ENCODE peak calls at places on chromosome 4, in six cellular contexts. One of them, this sample, is unnamed. For H3K9me3, the result is how much of the 10 kb centered on the place peaks cover.

GRCh38 chr4:185421366-185422124 is 4.2 kb downstream of the UFSP2 start:
- DNase-seq in NT2/D1: no peak
- DNase-seq in right cardiac atrium: no peak
- DNase-seq in T-helper 17 cell: no peak
- DNase-seq in transverse colon: no peak
- DNase-seq in H1: no peak
- DNase-seq in this sample: no peak

GRCh38 chr4:158850800-158851644 is 82.2 kb downstream of the FNIP2 start:
- DNase-seq in transverse colon: no peak
- DNase-seq in H1: no peak
- DNase-seq in T-helper 17 cell: no peak
- DNase-seq in right cardiac atrium: no peak
- DNase-seq in NT2/D1: no peak
- DNase-seq in this sample: no peak

GRCh38 chr4:80471701-80472100 is 136.2 kb downstream of the CFAP299 start:
- DNase-seq in H1: no peak
- DNase-seq in T-helper 17 cell: no peak
- DNase-seq in transverse colon: peak
- DNase-seq in NT2/D1: no peak
- DNase-seq in right cardiac atrium: no peak
- DNase-seq in this sample: no peak

GRCh38 chr4:15536552-15537499 is 67.1 kb downstream of the CC2D2A start:
- DNase-seq in H1: no peak
- DNase-seq in T-helper 17 cell: no peak
- DNase-seq in right cardiac atrium: no peak
- DNase-seq in NT2/D1: no peak
- DNase-seq in transverse colon: no peak
- DNase-seq in this sample: no peak

GRCh38 chr4:176302283-176303275 is 17.2 kb upstream of the SPCS3 start:
- DNase-seq in H1: no peak
- DNase-seq in T-helper 17 cell: no peak
- DNase-seq in right cardiac atrium: no peak
- DNase-seq in transverse colon: no peak
- DNase-seq in NT2/D1: no peak
- DNase-seq in this sample: no peak

GRCh38 chr4:85756938-85757337 is 282.0 kb downstream of the ARHGAP24 start:
- DNase-seq in right cardiac atrium: no peak
- DNase-seq in T-helper 17 cell: no peak
- DNase-seq in transverse colon: no peak
- DNase-seq in NT2/D1: no peak
- DNase-seq in H1: no peak
- DNase-seq in this sample: no peak

GRCh38 chr4:87506974-87507701 is 22.0 kb downstream of the SPARCL1 start:
- DNase-seq in H1: no peak
- DNase-seq in T-helper 17 cell: no peak
- DNase-seq in transverse colon: no peak
- DNase-seq in NT2/D1: no peak
- DNase-seq in right cardiac atrium: no peak
- DNase-seq in this sample: no peak

GRCh38 chr4:150722908-150723362 is 141.0 kb downstream of the MAB21L2 start:
- DNase-seq in NT2/D1: no peak
- DNase-seq in right cardiac atrium: peak
- DNase-seq in H1: no peak
- DNase-seq in transverse colon: peak
- DNase-seq in T-helper 17 cell: no peak
- DNase-seq in this sample: peak

GRCh38 chr4:40552536-40552935 is 77.1 kb downstream of the RBM47 start:
- DNase-seq in NT2/D1: no peak
- DNase-seq in H1: no peak
- DNase-seq in T-helper 17 cell: no peak
- DNase-seq in right cardiac atrium: no peak
- DNase-seq in transverse colon: no peak
- DNase-seq in this sample: no peak

GRCh38 chr4:120858776-120859175 is 63.8 kb downstream of the PRDM5 start:
- DNase-seq in NT2/D1: no peak
- DNase-seq in transverse colon: no peak
- DNase-seq in T-helper 17 cell: no peak
- DNase-seq in right cardiac atrium: no peak
- DNase-seq in H1: no peak
- DNase-seq in this sample: no peak

GRCh38 chr4:151015458-151016344 is 617 bp upstream of the LRBA start:
- DNase-seq in NT2/D1: peak
- DNase-seq in right cardiac atrium: peak
- DNase-seq in T-helper 17 cell: peak
- DNase-seq in transverse colon: peak
- DNase-seq in H1: peak
- DNase-seq in this sample: peak

GRCh38 chr4:52612341-52612740 is 46.8 kb downstream of the USP46 start:
- DNase-seq in NT2/D1: no peak
- DNase-seq in H1: no peak
- DNase-seq in T-helper 17 cell: no peak
- DNase-seq in right cardiac atrium: no peak
- DNase-seq in transverse colon: no peak
- DNase-seq in this sample: no peak

GRCh38 chr4:113637823-113638691 is 123.5 kb downstream of the CAMK2D start:
- DNase-seq in H1: no peak
- DNase-seq in T-helper 17 cell: no peak
- DNase-seq in NT2/D1: no peak
- DNase-seq in right cardiac atrium: no peak
- DNase-seq in transverse colon: no peak
- DNase-seq in this sample: no peak

GRCh38 chr4:75327804-75328512 is 186.2 kb downstream of the RCHY1 start:
- DNase-seq in H1: no peak
- DNase-seq in transverse colon: no peak
- DNase-seq in NT2/D1: no peak
- DNase-seq in right cardiac atrium: peak
- DNase-seq in T-helper 17 cell: no peak
- DNase-seq in this sample: no peak

GRCh38 chr4:38034986-38035882 is 75.0 kb downstream of the PTTG2 start:
- DNase-seq in transverse colon: no peak
- DNase-seq in H1: no peak
- DNase-seq in NT2/D1: peak
- DNase-seq in T-helper 17 cell: peak
- DNase-seq in right cardiac atrium: no peak
- DNase-seq in this sample: no peak

GRCh38 chr4:56803473-56803872 is 18.0 kb downstream of the SPINK2 start:
- DNase-seq in right cardiac atrium: no peak
- DNase-seq in NT2/D1: no peak
- DNase-seq in transverse colon: no peak
- DNase-seq in H1: no peak
- DNase-seq in T-helper 17 cell: no peak
- DNase-seq in this sample: no peak

GRCh38 chr4:10011277-10011676 is 10.0 kb downstream of the SLC2A9 start:
- DNase-seq in transverse colon: no peak
- DNase-seq in H1: no peak
- DNase-seq in T-helper 17 cell: no peak
- DNase-seq in right cardiac atrium: no peak
- DNase-seq in NT2/D1: no peak
- DNase-seq in this sample: no peak

GRCh38 chr4:98516441-98517323 is 141.7 kb downstream of the TSPAN5 start:
- DNase-seq in transverse colon: no peak
- DNase-seq in NT2/D1: no peak
- DNase-seq in right cardiac atrium: no peak
- DNase-seq in H1: no peak
- DNase-seq in T-helper 17 cell: no peak
- DNase-seq in this sample: no peak

GRCh38 chr4:11165052-11165451 is 263.6 kb downstream of the HS3ST1 start:
- DNase-seq in right cardiac atrium: no peak
- DNase-seq in transverse colon: no peak
- DNase-seq in H1: no peak
- DNase-seq in NT2/D1: no peak
- DNase-seq in T-helper 17 cell: no peak
- DNase-seq in this sample: no peak
- H3K9me3 ChIP-seq in right cardiac atrium: under half
- H3K9me3 ChIP-seq in transverse colon: under half
- H3K9me3 ChIP-seq in H1: under half
- H3K9me3 ChIP-seq in NT2/D1: under half
- H3K9me3 ChIP-seq in T-helper 17 cell: under half
- H3K9me3 ChIP-seq in this sample: under half

DNA sequence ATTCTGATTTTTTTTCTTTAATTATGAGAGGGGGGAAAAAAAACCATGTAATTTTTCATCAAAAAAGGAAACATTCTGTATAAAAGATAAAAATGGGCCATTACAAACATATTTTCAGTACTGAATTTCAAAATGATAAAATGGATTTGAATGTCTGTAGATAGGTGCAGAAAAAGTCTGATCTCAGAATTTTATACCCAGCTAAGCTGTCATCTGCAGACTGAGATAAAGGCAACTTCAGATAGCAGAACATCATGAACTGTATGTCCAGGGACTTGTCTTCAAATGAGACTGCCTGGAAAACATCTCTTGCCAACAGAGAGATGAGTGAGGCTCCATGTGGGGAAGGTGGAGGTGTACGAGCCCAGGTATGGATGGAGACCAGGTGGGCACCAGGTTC is 118.5 kb upstream of the PSAPL1 start:
- DNase-seq in transverse colon: no peak
- DNase-seq in NT2/D1: no peak
- DNase-seq in H1: no peak
- DNase-seq in right cardiac atrium: no peak
- DNase-seq in T-helper 17 cell: no peak
- DNase-seq in this sample: no peak
- H3K9me3 ChIP-seq in transverse colon: under half
- H3K9me3 ChIP-seq in NT2/D1: under half
- H3K9me3 ChIP-seq in H1: under half
- H3K9me3 ChIP-seq in right cardiac atrium: under half
- H3K9me3 ChIP-seq in T-helper 17 cell: under half
- H3K9me3 ChIP-seq in this sample: under half

DNA sequence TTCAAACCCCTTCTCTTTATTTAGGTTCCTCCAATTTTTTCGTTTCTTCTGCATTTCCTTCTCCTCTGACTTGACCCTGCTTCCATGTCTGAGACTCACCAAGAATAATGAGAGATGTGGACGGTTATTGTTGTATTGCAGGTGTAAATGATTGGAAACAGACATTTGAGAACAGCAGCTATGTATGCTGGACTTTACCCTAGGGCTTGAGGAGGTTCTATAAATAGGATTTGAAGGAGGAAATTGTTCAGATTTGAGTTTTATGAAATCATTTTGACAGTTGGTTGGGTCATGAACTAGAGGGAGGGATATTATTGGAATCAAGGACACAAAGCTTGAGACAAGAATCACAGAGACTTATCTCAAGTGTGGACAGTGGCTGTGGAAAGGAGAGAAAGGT is 614.6 kb upstream of the CPEB2 start:
- DNase-seq in NT2/D1: no peak
- DNase-seq in T-helper 17 cell: no peak
- DNase-seq in transverse colon: no peak
- DNase-seq in H1: no peak
- DNase-seq in right cardiac atrium: no peak
- DNase-seq in this sample: no peak
- H3K9me3 ChIP-seq in NT2/D1: under half
- H3K9me3 ChIP-seq in T-helper 17 cell: under half
- H3K9me3 ChIP-seq in transverse colon: under half
- H3K9me3 ChIP-seq in H1: under half
- H3K9me3 ChIP-seq in right cardiac atrium: under half
- H3K9me3 ChIP-seq in this sample: under half

GRCh38 chr4:187070158-187070557 is 346.5 kb upstream of the FAT1 start:
- DNase-seq in transverse colon: no peak
- DNase-seq in right cardiac atrium: no peak
- DNase-seq in H1: no peak
- DNase-seq in NT2/D1: no peak
- DNase-seq in T-helper 17 cell: no peak
- DNase-seq in this sample: no peak
- H3K9me3 ChIP-seq in transverse colon: under half
- H3K9me3 ChIP-seq in right cardiac atrium: under half
- H3K9me3 ChIP-seq in H1: under half
- H3K9me3 ChIP-seq in NT2/D1: under half
- H3K9me3 ChIP-seq in T-helper 17 cell: under half
- H3K9me3 ChIP-seq in this sample: under half

DNA sequence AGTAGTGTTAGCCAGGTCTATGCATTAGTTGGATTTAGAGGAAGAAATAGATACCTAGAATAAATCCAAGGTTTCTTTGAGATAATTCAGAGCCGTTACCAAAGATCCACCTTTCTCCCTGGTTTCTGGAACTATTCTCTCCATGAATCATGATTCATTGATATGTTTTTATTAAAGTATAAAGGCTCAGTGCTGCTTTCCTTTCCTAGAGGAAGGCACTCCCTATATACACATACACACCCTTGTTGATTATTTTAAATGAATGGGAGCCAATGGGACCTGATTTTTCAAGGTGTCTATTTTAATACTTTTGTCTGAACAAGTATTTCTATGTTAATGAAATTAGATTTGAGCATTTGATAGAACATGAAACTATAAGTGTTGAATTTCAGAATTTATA is 146.8 kb upstream of the SPRY1 start:
- DNase-seq in NT2/D1: no peak
- DNase-seq in right cardiac atrium: no peak
- DNase-seq in H1: no peak
- DNase-seq in transverse colon: no peak
- DNase-seq in T-helper 17 cell: no peak
- DNase-seq in this sample: no peak
- H3K9me3 ChIP-seq in NT2/D1: under half
- H3K9me3 ChIP-seq in right cardiac atrium: under half
- H3K9me3 ChIP-seq in H1: under half
- H3K9me3 ChIP-seq in transverse colon: under half
- H3K9me3 ChIP-seq in T-helper 17 cell: under half
- H3K9me3 ChIP-seq in this sample: under half

GRCh38 chr4:11250510-11250909 is 178.2 kb downstream of the HS3ST1 start:
- DNase-seq in transverse colon: no peak
- DNase-seq in H1: no peak
- DNase-seq in T-helper 17 cell: no peak
- DNase-seq in NT2/D1: no peak
- DNase-seq in right cardiac atrium: no peak
- DNase-seq in this sample: no peak
- H3K9me3 ChIP-seq in transverse colon: under half
- H3K9me3 ChIP-seq in H1: under half
- H3K9me3 ChIP-seq in T-helper 17 cell: under half
- H3K9me3 ChIP-seq in NT2/D1: under half
- H3K9me3 ChIP-seq in right cardiac atrium: under half
- H3K9me3 ChIP-seq in this sample: under half

DNA sequence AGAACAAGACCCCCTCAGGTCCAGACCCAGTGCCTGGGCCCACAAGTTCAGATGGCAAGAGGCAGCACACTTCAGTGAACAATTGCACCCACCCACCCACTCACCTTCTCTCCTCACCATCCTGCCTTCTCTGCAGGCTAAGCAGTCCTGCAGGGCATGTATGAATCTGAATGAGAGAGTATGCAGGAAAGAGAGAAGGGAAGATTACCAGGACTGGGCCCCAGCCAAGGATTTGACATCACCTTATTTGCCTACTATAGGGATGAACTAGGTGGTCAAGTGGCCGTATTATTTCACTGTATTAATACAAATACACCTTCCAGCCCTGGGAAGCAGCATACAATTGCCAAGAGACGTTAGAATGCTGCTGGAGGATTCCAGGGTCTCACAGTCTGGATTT is 2.1 kb upstream of the ZNF141 start:
- DNase-seq in transverse colon: no peak
- DNase-seq in H1: no peak
- DNase-seq in NT2/D1: no peak
- DNase-seq in T-helper 17 cell: no peak
- DNase-seq in right cardiac atrium: no peak
- DNase-seq in this sample: no peak
- H3K9me3 ChIP-seq in transverse colon: under half
- H3K9me3 ChIP-seq in H1: under half
- H3K9me3 ChIP-seq in NT2/D1: under half
- H3K9me3 ChIP-seq in T-helper 17 cell: under half
- H3K9me3 ChIP-seq in right cardiac atrium: under half
- H3K9me3 ChIP-seq in this sample: under half

GRCh38 chr4:473575-474457 is 25.1 kb downstream of the ZNF721 start:
- DNase-seq in transverse colon: peak
- DNase-seq in H1: peak
- DNase-seq in right cardiac atrium: peak
- DNase-seq in NT2/D1: peak
- DNase-seq in T-helper 17 cell: peak
- DNase-seq in this sample: peak
- H3K9me3 ChIP-seq in transverse colon: under half
- H3K9me3 ChIP-seq in H1: under half
- H3K9me3 ChIP-seq in right cardiac atrium: under half
- H3K9me3 ChIP-seq in NT2/D1: under half
- H3K9me3 ChIP-seq in T-helper 17 cell: under half
- H3K9me3 ChIP-seq in this sample: under half